ENCODE peak calls at places on chromosome 12, in four cellular contexts. O, X, S and G are unnamed samples.

GRCh38 chr12:45575823-45576448 is 153.6 kb upstream of the ARID2 start:
- DNase-seq in O (no peak), X (no peak), S (no peak), G (no peak)

GRCh38 chr12:98179151-98179550 is 336.2 kb upstream of the TMPO start:
- DNase-seq in O (no peak), X (no peak), S (no peak), G (no peak)

GRCh38 chr12:12992418-12993175 is 7.5 kb downstream of the HEBP1 start:
- DNase-seq in O (no peak), X (peak; percentile 97), S (peak; percentile 67), G (no peak)

GRCh38 chr12:52879394-52880351 is 25.2 kb downstream of the KRT8 start:
- DNase-seq in O (peak; percentile 94), X (peak; percentile 93), S (peak; percentile 95), G (peak; percentile 70)

GRCh38 chr12:26636710-26637328 is 196.2 kb downstream of the ITPR2 start:
- DNase-seq in O (no peak), X (peak; percentile 65), S (peak; percentile 44), G (no peak)

GRCh38 chr12:22282283-22282682 is 52.2 kb downstream of the ST8SIA1 start:
- DNase-seq in O (no peak), X (peak; percentile 82), S (peak; percentile 14), G (no peak)

GRCh38 chr12:132329036-132329738 is at the start of gene GALNT9:
- DNase-seq in O (no peak), X (peak; percentile 27), S (peak; percentile 59), G (no peak)

GRCh38 chr12:88703790-88704189 is 123.5 kb upstream of the KITLG start:
- DNase-seq in O (no peak), X (peak; percentile 17), S (no peak), G (no peak)

GRCh38 chr12:130916251-130916911 is 37.3 kb upstream of the ADGRD1 start:
- DNase-seq in O (peak; percentile 79), X (peak; percentile 71), S (peak; percentile 81), G (no peak)

GRCh38 chr12:109596418-109597244 is 23.0 kb downstream of the MVK start:
- DNase-seq in O (no peak), X (no peak), S (no peak), G (no peak)

GRCh38 chr12:28172434-28173030 is 17.7 kb upstream of the CCDC91 start:
- DNase-seq in O (no peak), X (peak; percentile 80), S (peak; percentile 50), G (no peak)

GRCh38 chr12:98533723-98534251 is 18.4 kb downstream of the TMPO start:
- DNase-seq in O (no peak), X (peak; percentile 63), S (peak; percentile 68), G (no peak)

DNA sequence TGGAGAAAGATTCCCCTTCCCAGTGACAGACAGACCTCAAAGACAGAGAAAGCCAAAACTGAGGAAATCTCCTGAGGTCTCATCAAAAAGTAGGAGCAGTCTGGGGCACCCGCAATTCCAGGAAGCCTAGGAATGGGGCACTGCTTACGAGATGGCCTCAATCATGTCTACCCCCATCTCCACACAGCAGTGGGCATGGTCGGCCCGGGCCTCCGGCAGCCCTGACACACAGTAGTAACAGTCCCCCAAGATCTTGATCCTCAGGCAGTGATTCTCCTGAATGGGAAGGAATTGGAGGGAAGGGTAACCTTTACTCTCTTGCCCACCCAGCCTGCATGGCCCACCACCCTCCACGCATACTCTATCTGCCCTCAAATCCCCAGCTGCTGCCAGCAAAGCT is 11.9 kb downstream of the ADCY6 start:
- DNase-seq in O (no peak), X (no peak), S (no peak), G (no peak)
- H3K4me1 ChIP-seq in O (peaks cover 9% of the 10 kb centered on the region), X (peaks cover 27% of the 10 kb centered on the region), S (peaks cover 4% of the 10 kb centered on the region), G (no peaks in the 10 kb centered on the region)

GRCh38 chr12:57091633-57092528 is 3.0 kb downstream of the NAB2 start:
- DNase-seq in O (no peak), X (no peak), S (no peak), G (no peak)
- H3K4me3 ChIP-seq in O (no peak overlapping the region), X (no peak overlapping the region), S (no peak overlapping the region), G (no peak overlapping the region)

DNA sequence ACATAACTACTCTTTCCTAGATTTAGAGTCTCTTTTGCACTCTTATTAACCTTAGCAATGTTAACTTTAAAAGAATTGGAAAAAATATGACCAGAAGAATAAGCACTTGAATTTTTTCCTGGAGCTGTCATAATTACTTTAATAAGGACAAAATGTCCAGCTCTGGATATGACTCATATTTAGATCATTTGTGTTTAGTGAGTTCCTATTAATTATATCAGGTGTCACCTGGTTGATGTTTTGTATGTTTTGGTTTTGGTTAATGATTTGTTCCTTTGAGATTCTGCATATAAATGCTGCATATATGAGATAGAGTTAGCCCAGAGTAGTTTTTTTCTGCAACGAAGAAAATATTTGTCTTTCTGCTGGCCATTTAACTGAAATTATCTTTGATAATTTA is 5.1 kb downstream of the CLECL1 start:
- DNase-seq in O (no peak), X (no peak), S (no peak), G (no peak)
- H3K27ac ChIP-seq in O (no peak overlapping the region), X (no peak overlapping the region), S (no peak overlapping the region), G (no peak overlapping the region)

GRCh38 chr12:25005376-25005775 is 56.5 kb upstream of the BCAT1 start:
- DNase-seq in O (no peak), X (no peak), S (no peak), G (no peak)
- H3K4me1 ChIP-seq in O (no peaks in the 10 kb centered on the region), X (no peaks in the 10 kb centered on the region), S (no peaks in the 10 kb centered on the region), G (no peaks in the 10 kb centered on the region)

DNA sequence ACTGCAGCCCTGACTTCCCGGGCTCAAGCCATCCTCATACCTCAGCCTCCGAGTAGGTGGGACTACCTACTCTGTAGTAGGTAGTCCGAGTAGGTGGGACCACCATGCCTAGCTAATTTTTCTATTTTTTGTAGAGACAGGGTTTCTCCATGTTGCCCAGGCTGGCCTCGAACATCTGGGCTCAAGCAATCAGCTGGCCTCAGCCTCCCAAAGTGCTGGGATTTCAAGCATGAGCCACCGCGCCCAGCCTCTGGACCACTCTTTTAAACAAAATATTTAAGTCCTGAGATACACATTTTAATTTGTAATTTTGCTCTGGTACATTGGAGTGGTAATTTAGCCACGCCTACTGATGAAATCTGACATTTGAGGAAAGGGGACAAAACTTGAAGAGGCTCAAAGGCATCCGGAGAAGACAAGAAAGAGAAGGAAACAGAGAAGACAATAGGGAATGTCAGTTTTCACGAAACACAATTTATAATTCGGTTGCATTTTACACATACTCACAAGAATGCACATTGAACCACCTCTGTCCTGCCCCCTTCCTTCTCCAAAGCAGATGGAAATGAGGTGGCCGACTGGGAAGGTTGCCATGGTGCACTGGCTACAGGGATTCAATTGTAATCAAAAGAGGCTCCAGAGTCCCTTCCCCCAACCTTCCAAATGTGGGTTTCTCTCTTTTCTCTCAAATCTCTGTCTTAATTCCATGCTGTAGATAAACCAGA is 9.7 kb upstream of the TUBA1A start:
- DNase-seq in O (no peak), X (peak; percentile 89), S (no peak), G (no peak)
- H3K4me3 ChIP-seq in O (no peak overlapping the region), X (no peak overlapping the region), S (no peak overlapping the region), G (no peak overlapping the region)

GRCh38 chr12:2229661-2230539 is 177.1 kb downstream of the CACNA1C start:
- DNase-seq in O (no peak), X (no peak), S (no peak), G (no peak)

GRCh38 chr12:2225736-2226135 is 172.9 kb downstream of the CACNA1C start:
- DNase-seq in O (no peak), X (no peak), S (no peak), G (no peak)

GRCh38 chr12:2228535-2228934 is 175.7 kb downstream of the CACNA1C start:
- DNase-seq in O (no peak), X (no peak), S (no peak), G (no peak)

GRCh38 chr12:2231011-2231595 is 178.3 kb downstream of the CACNA1C start:
- DNase-seq in O (no peak), X (peak; percentile 62), S (no peak), G (no peak)

GRCh38 chr12:2227360-2227759 is 174.6 kb downstream of the CACNA1C start:
- DNase-seq in O (no peak), X (no peak), S (no peak), G (no peak)
- H3K27ac ChIP-seq in O (no peak overlapping the region), X (no peak overlapping the region), S (no peak overlapping the region), G (no peak overlapping the region)

DNA sequence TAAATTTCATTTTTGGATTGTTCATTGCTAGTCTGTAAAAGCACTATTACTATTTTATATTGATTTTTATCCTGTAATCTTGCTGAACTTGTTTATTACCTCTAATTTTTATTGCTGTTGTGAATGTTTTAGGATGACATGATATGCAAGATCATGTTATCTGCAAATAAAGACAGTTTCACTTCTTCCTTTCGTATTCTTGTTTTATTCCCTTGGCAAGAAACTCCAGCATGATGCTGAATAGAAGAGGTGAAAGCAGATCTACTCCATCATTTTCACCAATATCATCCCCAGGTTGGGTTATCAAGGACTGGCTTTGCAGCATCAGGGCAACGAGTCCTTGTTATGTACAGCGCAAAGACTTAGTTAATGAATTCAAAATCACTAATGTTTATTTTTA is 2.7 kb upstream of the CLECL1 start:
- DNase-seq in O (no peak), X (no peak), S (no peak), G (no peak)
- H3K4me1 ChIP-seq in O (no peaks in the 10 kb centered on the region), X (no peaks in the 10 kb centered on the region), S (no peaks in the 10 kb centered on the region), G (peaks cover 22% of the 10 kb centered on the region)

DNA sequence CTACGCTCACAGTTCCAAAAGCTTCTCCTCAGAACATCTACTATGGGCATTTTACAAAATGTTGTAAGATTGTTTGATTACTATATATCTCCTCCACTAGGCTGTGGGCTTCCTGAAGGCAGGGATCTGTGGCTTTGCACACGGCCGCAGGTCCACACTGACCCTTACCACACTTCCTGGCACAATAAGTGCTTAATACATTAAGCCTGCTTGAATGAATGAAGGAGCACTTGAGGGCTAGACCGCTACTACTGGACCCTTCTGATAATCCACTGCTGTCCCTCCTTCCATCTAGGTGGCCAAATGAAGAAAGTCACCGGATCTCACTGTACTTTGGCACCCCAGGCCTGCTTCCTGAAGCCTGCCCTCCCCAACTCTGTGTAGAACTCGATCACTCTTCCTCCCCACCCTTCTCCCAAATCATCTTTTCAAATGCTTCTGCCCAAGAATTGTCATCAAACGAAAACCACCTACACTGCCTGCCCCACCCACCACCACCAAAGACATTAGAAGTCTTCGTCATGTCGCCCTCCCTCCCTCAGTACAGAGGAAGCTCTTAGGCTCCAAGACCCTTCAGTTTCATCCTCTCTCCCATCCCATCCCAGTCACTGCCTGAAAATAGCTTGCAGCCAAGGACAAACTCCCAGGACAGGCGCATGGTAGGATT is 596 bp upstream of the ZBTB39 start:
- DNase-seq in O (no peak), X (no peak), S (no peak), G (peak; percentile 50)
- H3K4me3 ChIP-seq in O (no peak overlapping the region), X (no peak overlapping the region), S (peak overlapping the region; percentile 52), G (peak overlapping the region; percentile 23)